ENCODE peak calls at places on chromosome 9, in six cellular contexts. I is A549, T is HepG2, O is GM12878, L is endothelial cell of umbilical vein, M is H1. V is an unnamed sample.

GRCh38 chr9:99445377-99445891 is 223.4 kb downstream of the SEC61B start:
- DNase-seq in T (no peak), L (no peak), O (no peak), M (no peak), I (peak), V (no peak)

GRCh38 chr9:131578016-131578415 is 32.7 kb downstream of the PRRT1B start:
- DNase-seq in I (no peak), T (no peak), O (no peak), M (no peak), L (no peak), V (no peak)

GRCh38 chr9:136840877-136841645 is 1.2 kb upstream of the AJM1 start:
- DNase-seq in T (peak), O (no peak), L (no peak), M (no peak), I (peak), V (peak)

GRCh38 chr9:6628714-6629113 is 16.8 kb downstream of the GLDC start:
- DNase-seq in L (no peak), M (no peak), I (no peak), O (no peak), T (peak), V (peak)

GRCh38 chr9:1941989-1942388 is 73.2 kb upstream of the SMARCA2 start:
- DNase-seq in M (no peak), I (no peak), T (no peak), L (peak), O (no peak), V (no peak)

GRCh38 chr9:131593255-131593820 is 48.0 kb downstream of the PRRT1B start:
- DNase-seq in L (no peak), O (no peak), T (no peak), M (no peak), I (no peak), V (no peak)

GRCh38 chr9:115952667-115953316 is 200.8 kb upstream of the PAPPA start:
- DNase-seq in L (no peak), T (peak), O (no peak), M (no peak), I (peak), V (no peak)

GRCh38 chr9:8437878-8438277 is 638.3 kb upstream of the DMAC1 start:
- DNase-seq in L (no peak), T (no peak), M (no peak), I (no peak), O (no peak), V (no peak)

GRCh38 chr9:15764131-15764530 is 211.3 kb downstream of the CCDC171 start:
- DNase-seq in O (no peak), T (no peak), M (no peak), L (no peak), I (no peak), V (no peak)

GRCh38 chr9:123725389-123725788 is 204.5 kb downstream of the DENND1A start:
- DNase-seq in M (no peak), O (no peak), T (no peak), I (no peak), L (no peak), V (no peak)

GRCh38 chr9:135905380-135906282 is 1.7 kb downstream of the CAMSAP1 start:
- DNase-seq in T (no peak), O (no peak), I (no peak), L (no peak), M (no peak), V (peak)

GRCh38 chr9:114225534-114226288 is 70.4 kb downstream of the COL27A1 start:
- DNase-seq in T (no peak), O (no peak), L (peak), M (no peak), I (no peak), V (no peak)

GRCh38 chr9:111914749-111915424 is 18.3 kb downstream of the UGCG start:
- DNase-seq in I (no peak), M (no peak), O (no peak), L (peak), T (no peak), V (no peak)

GRCh38 chr9:129333613-129333960 is 155.5 kb upstream of the IER5L start:
- DNase-seq in T (peak), O (no peak), L (no peak), M (no peak), I (peak), V (no peak)

GRCh38 chr9:125511780-125512179 is 195.2 kb downstream of the MAPKAP1 start:
- DNase-seq in M (no peak), T (no peak), I (no peak), O (no peak), L (no peak), V (no peak)

GRCh38 chr9:129290606-129291005 is 112.5 kb upstream of the IER5L start:
- DNase-seq in I (no peak), L (no peak), O (no peak), T (no peak), M (no peak), V (no peak)

GRCh38 chr9:96193356-96193755 is 108.6 kb downstream of the HSD17B3 start:
- DNase-seq in L (no peak), T (no peak), M (no peak), O (no peak), I (no peak), V (no peak)

GRCh38 chr9:123105490-123105889 is 72.0 kb downstream of the GPR21 start:
- DNase-seq in M (no peak), I (no peak), T (no peak), L (no peak), O (no peak), V (no peak)

GRCh38 chr9:14214065-14214684 is 99.8 kb downstream of the NFIB start:
- DNase-seq in L (peak), I (no peak), M (no peak), T (no peak), O (no peak), V (no peak)

GRCh38 chr9:10366171-10366779 is 246.5 kb downstream of the PTPRD start:
- DNase-seq in M (no peak), T (peak), I (peak), O (peak), L (peak), V (peak)

GRCh38 chr9:120372040-120372439 is 207.9 kb downstream of the CDK5RAP2 start:
- DNase-seq in M (no peak), T (no peak), I (no peak), L (no peak), O (no peak), V (no peak)

GRCh38 chr9:125634040-125634717 is 72.8 kb downstream of the MAPKAP1 start:
- DNase-seq in T (no peak), L (peak), M (no peak), O (no peak), I (no peak), V (peak)

GRCh38 chr9:36158122-36158521 is 11.1 kb upstream of the CCIN start:
- DNase-seq in L (no peak), O (no peak), T (no peak), M (no peak), I (no peak), V (peak)

GRCh38 chr9:132108728-132109127 is 29.1 kb upstream of the MED27 start:
- DNase-seq in O (no peak), T (no peak), L (no peak), M (no peak), I (no peak), V (peak)

GRCh38 chr9:70484232-70485130 is 70.0 kb upstream of the KLF9 start:
- DNase-seq in M (peak), L (peak), I (peak), O (no peak), T (peak), V (peak)

GRCh38 chr9:16236326-16236725 is 634.1 kb downstream of the BNC2 start:
- DNase-seq in M (no peak), T (no peak), I (peak), O (no peak), L (no peak), V (no peak)

GRCh38 chr9:124355941-124356744 is 59.1 kb downstream of the PSMB7 start:
- DNase-seq in L (no peak), M (no peak), O (no peak), I (no peak), T (no peak), V (no peak)

DNA sequence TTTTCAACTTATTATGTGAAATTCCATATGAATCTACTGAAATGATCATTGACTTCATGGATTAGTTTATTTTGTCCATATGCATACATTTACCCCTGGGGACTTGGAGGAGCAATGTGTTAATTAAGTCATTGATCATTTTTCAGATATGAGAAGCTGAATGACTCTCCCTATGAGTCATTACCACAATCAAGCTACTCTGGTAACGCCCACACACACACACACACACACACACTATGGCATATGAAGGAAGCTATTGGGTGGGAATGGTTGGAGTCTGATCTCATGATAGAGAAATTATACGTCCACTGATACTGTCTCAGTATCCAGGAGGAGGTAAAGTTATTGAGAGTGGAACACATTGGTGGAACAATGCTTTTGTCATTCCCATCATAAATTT is 528.9 kb downstream of the AGTPBP1 start:
- DNase-seq in M (no peak), T (no peak), L (peak), I (no peak), O (no peak), V (peak)
- TF ChIP-seq MAX in M (no peak), T (no peak), L (no peak), I (no peak), O (no peak), V (no peak)

GRCh38 chr9:27412081-27412480 is 112.0 kb upstream of the IFNK start:
- DNase-seq in O (no peak), M (no peak), T (no peak), I (no peak), L (no peak), V (no peak)

GRCh38 chr9:27408523-27408922 is 111.6 kb upstream of the EQTN start:
- DNase-seq in I (peak), L (no peak), M (no peak), O (no peak), T (no peak), V (no peak)

GRCh38 chr9:27412963-27413362 is 111.1 kb upstream of the IFNK start:
- DNase-seq in O (no peak), I (no peak), M (no peak), L (no peak), T (no peak), V (no peak)

GRCh38 chr9:27414215-27414731 is 109.8 kb upstream of the IFNK start:
- DNase-seq in O (no peak), I (no peak), M (no peak), T (no peak), L (no peak), V (no peak)

GRCh38 chr9:27413507-27414214 is 110.4 kb upstream of the IFNK start:
- DNase-seq in O (no peak), L (no peak), T (no peak), I (no peak), M (no peak), V (no peak)
- H3K4me3 ChIP-seq in O (no peak), L (no peak), T (no peak), I (no peak), M (no peak), V (no peak)

GRCh38 chr9:22211588-22212360 is 202.7 kb upstream of the CDKN2B start:
- DNase-seq in L (peak), O (no peak), T (peak), M (no peak), I (peak), V (no peak)
- TF ChIP-seq MAX in L (no peak), O (no peak), T (no peak), M (no peak), I (no peak), V (no peak)

GRCh38 chr9:37191403-37192089 is 71.2 kb downstream of the ZCCHC7 start:
- DNase-seq in I (no peak), O (no peak), T (no peak), L (no peak), M (no peak), V (no peak)
- H3K4me3 ChIP-seq in I (no peak), O (peak), T (no peak), L (no peak), M (peak), V (no peak)

V was measured in NB4.